ENCODE peak calls at places on chromosomes 6 and 20, in four cellular contexts. J, D, G and E are unnamed samples.

GRCh38 chr6:161736796-161737292 is 463.0 kb upstream of the AGPAT4 start:
- DNase-seq in J (no peak), D (no peak), G (no peak), E (no peak)

GRCh38 chr6:2823104-2823850 is 18.4 kb downstream of the SERPINB1 start:
- DNase-seq in J (no peak), D (no peak), G (peak; percentile 36), E (no peak)

GRCh38 chr20:37584238-37584807 is 56.6 kb upstream of the BLCAP start:
- DNase-seq in J (no peak), D (no peak), G (no peak), E (no peak)

GRCh38 chr6:1407499-1407990 is 18.2 kb downstream of the FOXF2 start:
- DNase-seq in J (no peak), D (no peak), G (peak; percentile 74), E (no peak)

GRCh38 chr6:52511572-52512151 is 65.2 kb downstream of the TRAM2 start:
- DNase-seq in J (no peak), D (peak; percentile 64), G (peak; percentile 72), E (no peak)

GRCh38 chr6:31620586-31621319 is at the start of gene PRRC2A:
- DNase-seq in J (peak; percentile 92), D (no peak), G (peak; percentile 59), E (no peak)

GRCh38 chr6:25027221-25027916 is 91.6 kb upstream of the RIPOR2 start:
- DNase-seq in J (no peak), D (no peak), G (no peak), E (no peak)

GRCh38 chr6:159590794-159591193 is 102.2 kb downstream of the SOD2 start:
- DNase-seq in J (no peak), D (no peak), G (no peak), E (no peak)

GRCh38 chr6:44110005-44110681 is 17.1 kb downstream of the MRPL14 start:
- DNase-seq in J (no peak), D (no peak), G (no peak), E (peak; percentile 76)

GRCh38 chr20:33740189-33740588 is 8.4 kb downstream of the ZNF341 start:
- DNase-seq in J (no peak), D (peak; percentile 2), G (peak; percentile 18), E (no peak)

GRCh38 chr6:104700371-104701185 is 159.1 kb downstream of the HACE1 start:
- DNase-seq in J (no peak), D (no peak), G (no peak), E (no peak)

GRCh38 chr6:160788806-160789205 is 86.8 kb downstream of the PLG start:
- DNase-seq in J (no peak), D (no peak), G (no peak), E (no peak)

GRCh38 chr6:37340639-37340943 is 13.2 kb upstream of the RNF8 start:
- DNase-seq in J (no peak), D (peak; percentile 25), G (peak; percentile 57), E (no peak)

GRCh38 chr20:36305602-36306556 is at the start of gene DLGAP4:
- DNase-seq in J (no peak), D (no peak), G (no peak), E (no peak)

GRCh38 chr6:159973951-159974350 is 5.1 kb downstream of the IGF2R start:
- DNase-seq in J (no peak), D (peak; percentile 71), G (peak; percentile 89), E (no peak)

GRCh38 chr6:11232177-11232967 is at the start of gene NEDD9:
- DNase-seq in J (peak; percentile 92), D (peak; percentile 99), G (peak; percentile 97), E (peak; percentile 92)
- TF ChIP-seq CTCF in J (no peak), D (no peak), G (no peak), E (no peak)

DNA sequence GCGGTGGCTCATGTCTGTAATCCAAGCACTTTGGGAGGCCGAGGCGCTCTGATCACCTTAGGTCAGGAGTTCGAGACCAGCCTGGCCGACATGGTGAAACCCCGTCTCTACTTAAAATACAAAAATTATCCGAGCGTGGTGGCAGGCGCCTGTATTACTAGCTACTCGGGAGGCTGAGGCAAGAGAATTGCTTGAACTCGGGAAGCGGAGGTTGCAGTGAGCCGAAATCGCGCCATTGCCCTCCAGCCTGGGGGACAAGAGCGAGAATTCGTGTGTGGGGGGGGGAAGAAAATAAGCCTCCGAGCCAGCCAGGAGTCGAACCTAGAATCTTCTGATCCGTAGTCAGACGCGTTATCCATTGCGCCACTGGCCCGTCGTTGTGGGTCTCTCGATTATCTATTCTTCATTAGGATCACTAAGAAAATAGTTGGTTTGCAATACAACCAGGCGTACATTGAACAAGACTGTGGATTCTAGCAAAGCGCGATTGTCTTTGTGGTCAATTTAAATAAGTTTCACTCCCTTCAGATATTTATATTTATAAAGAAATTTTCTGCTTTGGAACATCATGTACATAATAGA is 33.9 kb upstream of the PRSS16 start:
- DNase-seq in J (no peak), D (peak; percentile 40), G (peak; percentile 29), E (no peak)
- H3K4me3 ChIP-seq in J (no peak overlapping the region), D (peak overlapping the region; percentile 14), G (no peak overlapping the region), E (no peak overlapping the region)

DNA sequence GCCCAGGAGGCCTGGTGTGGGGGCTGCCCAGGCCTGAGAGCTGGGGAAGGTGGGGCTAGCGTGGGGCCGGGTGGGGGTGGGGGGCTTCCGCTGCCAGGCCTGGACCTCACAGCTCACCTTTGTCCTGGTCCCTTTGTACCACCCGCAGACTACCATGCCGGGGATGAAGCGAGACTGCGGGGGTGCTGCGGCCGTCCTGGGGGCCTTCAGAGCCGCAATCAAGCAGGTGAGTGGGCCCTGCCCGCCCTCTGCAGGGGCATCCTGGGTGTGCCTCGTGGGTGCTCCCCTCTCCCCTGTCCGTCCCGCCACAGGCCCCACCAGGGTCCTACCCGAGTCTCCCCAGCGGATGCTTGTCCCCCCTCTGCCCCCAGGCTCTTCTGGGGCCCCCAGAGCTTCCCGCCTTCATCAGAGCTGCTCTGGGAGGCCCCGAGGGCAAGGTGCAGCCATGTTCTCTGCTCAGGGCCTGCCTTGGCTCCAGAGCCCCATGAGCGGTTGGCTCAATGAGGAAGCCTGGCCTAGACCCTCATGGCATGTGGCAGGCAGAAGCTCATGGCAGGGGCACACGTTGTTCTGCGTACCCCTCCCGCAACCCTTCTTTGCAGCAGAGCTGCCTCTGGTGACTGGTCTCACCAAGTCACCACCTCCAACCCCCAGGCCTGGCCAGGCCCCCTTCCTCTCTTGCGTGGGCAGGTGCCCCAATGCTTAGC is 14.5 kb downstream of the NPEPL1 start:
- DNase-seq in J (no peak), D (no peak), G (no peak), E (no peak)
- TF ChIP-seq CTCF in J (no peak), D (no peak), G (no peak), E (no peak)

DNA sequence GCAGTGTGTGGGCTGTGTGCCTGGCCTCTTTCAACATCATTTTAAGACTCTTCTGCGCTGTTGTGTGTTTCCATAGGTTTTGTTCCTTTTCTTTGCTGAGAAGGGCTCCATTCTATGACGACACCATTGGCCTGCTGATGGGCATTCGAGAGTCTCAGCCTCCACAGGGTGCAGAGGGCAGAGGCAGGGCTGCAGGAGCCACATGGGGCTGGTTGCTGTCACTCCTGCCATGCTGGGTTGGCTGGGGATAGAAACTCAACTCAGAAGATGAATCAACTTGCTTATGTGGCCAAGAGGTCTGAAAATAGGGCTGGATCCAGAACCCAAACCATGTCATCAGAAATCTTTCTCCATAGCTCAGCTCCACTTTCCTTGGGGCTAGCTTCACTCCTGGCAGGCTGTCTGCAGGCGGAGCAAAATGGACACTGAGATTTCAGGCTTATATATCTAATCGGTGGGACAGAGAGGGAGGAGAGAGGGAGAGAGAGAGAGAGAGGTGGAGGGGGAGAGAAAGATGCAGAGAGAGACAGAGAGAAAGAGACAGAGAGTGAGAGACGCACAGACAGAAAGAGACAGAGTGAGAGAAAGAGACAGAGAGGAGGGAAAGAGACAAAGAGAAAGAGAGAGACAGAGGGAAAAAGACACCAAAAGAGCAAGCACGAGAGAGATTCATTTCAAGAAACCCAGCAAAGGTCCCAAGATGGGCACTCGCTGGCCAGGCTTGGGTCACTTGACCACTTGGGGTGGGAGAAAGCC is 68.3 kb upstream of the SLCO4A1 start:
- DNase-seq in J (no peak), D (no peak), G (no peak), E (peak; percentile 55)
- H3K4me3 ChIP-seq in J (no peak overlapping the region), D (no peak overlapping the region), G (no peak overlapping the region), E (no peak overlapping the region)

DNA sequence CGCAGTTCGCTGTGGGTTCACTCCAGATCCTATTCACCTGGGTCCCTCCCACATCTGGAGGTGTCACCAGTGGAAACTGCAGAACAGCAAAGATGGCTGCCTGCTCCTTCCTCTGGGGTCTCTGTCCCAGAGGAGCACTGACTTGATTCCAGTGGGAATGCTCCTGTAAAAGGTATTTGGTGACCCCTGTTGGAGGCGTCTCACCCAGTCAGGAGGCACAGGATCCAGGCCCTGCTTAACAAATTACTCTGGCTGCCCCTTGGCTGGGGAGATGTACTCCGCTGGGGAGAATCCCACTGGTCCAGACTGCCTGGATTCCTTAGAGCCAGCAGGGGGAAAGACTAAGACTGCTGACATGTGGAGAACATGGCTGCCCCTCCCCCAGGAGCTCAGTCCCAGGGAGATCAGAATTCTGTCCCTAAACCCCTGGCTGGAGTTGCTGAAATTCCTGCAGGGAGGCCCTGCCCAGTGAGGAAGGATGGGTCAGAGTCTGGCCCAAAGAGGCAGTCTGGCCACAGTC is 483.0 kb downstream of the CBLN4 start:
- DNase-seq in J (no peak), D (no peak), G (no peak), E (no peak)
- TF ChIP-seq CTCF in J (no peak), D (no peak), G (no peak), E (no peak)

DNA sequence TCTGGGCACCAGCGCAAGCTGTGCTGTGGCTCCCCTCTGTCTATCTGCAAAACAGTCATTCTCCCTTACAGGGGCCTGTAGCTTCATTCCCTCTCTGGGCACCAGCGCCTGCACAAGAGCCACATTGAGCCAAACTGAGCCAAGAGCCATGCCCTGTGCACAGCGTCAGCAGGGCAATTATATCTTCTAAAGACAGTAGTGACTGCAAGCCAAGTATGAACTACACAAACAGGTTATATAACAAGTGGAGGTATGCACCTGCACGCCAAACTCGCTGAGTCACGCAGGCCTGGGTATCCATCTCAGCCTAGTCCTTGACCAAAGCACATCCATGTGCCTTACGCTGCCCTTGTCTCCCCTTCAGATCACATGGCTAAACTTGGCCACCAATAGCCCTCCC is 198.9 kb downstream of the EYA2 start:
- DNase-seq in J (no peak), D (no peak), G (no peak), E (no peak)
- H3K4me3 ChIP-seq in J (no peak overlapping the region), D (no peak overlapping the region), G (no peak overlapping the region), E (no peak overlapping the region)

GRCh38 chr20:61722146-61722678 is 343.5 kb downstream of the TAF4 start:
- DNase-seq in J (no peak), D (no peak), G (no peak), E (no peak)

GRCh38 chr20:61725145-61725544 is 340.5 kb downstream of the TAF4 start:
- DNase-seq in J (no peak), D (no peak), G (no peak), E (no peak)

GRCh38 chr20:61725966-61726365 is 339.7 kb downstream of the TAF4 start:
- DNase-seq in J (no peak), D (no peak), G (no peak), E (no peak)

GRCh38 chr20:61723538-61724257 is 342.0 kb downstream of the TAF4 start:
- DNase-seq in J (no peak), D (no peak), G (no peak), E (no peak)

DNA sequence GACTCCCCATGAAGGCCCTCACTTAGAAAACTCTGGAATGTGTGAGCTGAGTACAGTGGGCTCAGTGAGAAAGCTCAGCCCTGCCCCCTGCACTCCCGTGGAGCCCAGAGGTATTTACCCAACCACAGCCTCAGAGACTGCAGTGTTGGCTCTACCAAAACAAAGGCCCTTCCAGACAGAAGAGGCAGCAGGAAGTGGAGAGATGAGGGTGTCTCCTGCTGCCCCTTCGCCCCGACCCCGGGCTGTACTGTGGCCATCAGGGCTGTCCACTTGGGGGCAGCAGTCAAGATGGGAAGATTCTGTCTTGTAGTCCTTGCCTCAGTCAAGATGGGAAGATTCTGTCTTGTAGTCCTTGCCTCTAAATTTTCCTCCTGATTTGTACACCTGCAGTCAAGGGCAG is 341.3 kb downstream of the TAF4 start:
- DNase-seq in J (no peak), D (peak; percentile 18), G (no peak), E (no peak)
- TF ChIP-seq CTCF in J (peak; percentile 15), D (peak; percentile 24), G (no peak), E (no peak)

GRCh38 chr6:167094820-167095637 is 27.9 kb upstream of the CCR6 start:
- DNase-seq in J (no peak), D (no peak), G (no peak), E (no peak)
- H3K4me3 ChIP-seq in J (no peak overlapping the region), D (no peak overlapping the region), G (no peak overlapping the region), E (no peak overlapping the region)